ENCODE peak calls at places on chromosomes 7 and 10, in five cellular contexts. E is right lobe of liver, G is mesenteric fat pad, C is HTR-8/SVneo, I is C1 segment of cervical spinal cord. B is an unnamed sample.

GRCh38 chr10:120607016-120607709 is 150.1 kb downstream of the PLPP4 start:
- DNase-seq in E (no peak), G (no peak), C (no peak), I (no peak), B (no peak)

GRCh38 chr10:113735913-113736312 is 15.6 kb upstream of the PLEKHS1 start:
- DNase-seq in E (peak), G (no peak), C (no peak), I (no peak), B (no peak)

GRCh38 chr7:84092207-84092606 is 102.4 kb downstream of the SEMA3A start:
- DNase-seq in I (no peak), C (peak), E (no peak), G (no peak), B (no peak)

GRCh38 chr7:121084748-121085336 is 96.3 kb downstream of the CPED1 start:
- DNase-seq in C (peak), I (no peak), G (no peak), E (peak), B (no peak)

GRCh38 chr7:74569501-74570075 is 87.9 kb upstream of the GTF2I start:
- DNase-seq in C (no peak), G (no peak), E (no peak), I (no peak), B (no peak)

GRCh38 chr10:97543025-97543546 is 29.5 kb upstream of the ANKRD2 start:
- DNase-seq in C (peak), G (no peak), I (no peak), E (peak), B (peak)

GRCh38 chr10:102814456-102814871 is 22.7 kb downstream of the CYP17A1 start:
- DNase-seq in C (no peak), E (no peak), I (no peak), G (no peak), B (no peak)

GRCh38 chr10:24237801-24238390 is 29.0 kb downstream of the KIAA1217 start:
- DNase-seq in E (no peak), G (no peak), I (no peak), C (no peak), B (no peak)

GRCh38 chr10:128859738-128860386 is 607.2 kb upstream of the MGMT start:
- DNase-seq in G (peak), C (no peak), E (no peak), I (no peak), B (no peak)

GRCh38 chr7:82615527-82615926 is 171.9 kb upstream of the CACNA2D1 start:
- DNase-seq in C (no peak), G (no peak), E (no peak), I (no peak), B (no peak)

GRCh38 chr7:71377062-71377461 is 245.1 kb downstream of the GALNT17 start:
- DNase-seq in G (no peak), I (no peak), E (no peak), C (no peak), B (peak)

GRCh38 chr7:46681865-46682503 is 760.9 kb upstream of the IGFBP3 start:
- DNase-seq in E (no peak), I (no peak), C (no peak), G (no peak), B (no peak)

GRCh38 chr7:5679741-5680473 is 101.6 kb downstream of the RNF216 start:
- DNase-seq in E (peak), G (no peak), C (no peak), I (no peak), B (no peak)

GRCh38 chr7:82247814-82248433 is 195.7 kb downstream of the CACNA2D1 start:
- DNase-seq in G (no peak), E (no peak), C (no peak), I (no peak), B (no peak)

GRCh38 chr7:50962962-50963374 is 180.3 kb upstream of the GRB10 start:
- DNase-seq in G (no peak), I (no peak), E (peak), C (peak), B (no peak)